ENCODE peak calls at places on chromosomes 11 and 22, in seven cellular contexts. One of them, this sample, is unnamed.

GRCh38 chr11:11940551-11940950 is 67.9 kb downstream of the DKK3 start:
- DNase-seq in dorsolateral prefrontal cortex: no peak
- DNase-seq in cardiac muscle cell: no peak
- DNase-seq in pancreas: no peak
- DNase-seq in cardiac fibroblast: no peak
- DNase-seq in IMR-90: no peak
- DNase-seq in GM06990: no peak
- DNase-seq in this sample: no peak

GRCh38 chr11:47052576-47052975 is 116.0 kb downstream of the CSTPP1 start:
- DNase-seq in cardiac muscle cell: no peak
- DNase-seq in dorsolateral prefrontal cortex: no peak
- DNase-seq in pancreas: no peak
- DNase-seq in GM06990: no peak
- DNase-seq in IMR-90: no peak
- DNase-seq in cardiac fibroblast: no peak
- DNase-seq in this sample: no peak

GRCh38 chr11:85718991-85719807 is 33.2 kb upstream of the CCDC89 start:
- DNase-seq in GM06990: no peak
- DNase-seq in cardiac fibroblast: peak
- DNase-seq in pancreas: no peak
- DNase-seq in dorsolateral prefrontal cortex: no peak
- DNase-seq in cardiac muscle cell: peak
- DNase-seq in IMR-90: peak
- DNase-seq in this sample: no peak

GRCh38 chr11:100687630-100688395 is 725 bp downstream of the ARHGAP42 start:
- DNase-seq in GM06990: peak
- DNase-seq in IMR-90: peak
- DNase-seq in pancreas: no peak
- DNase-seq in dorsolateral prefrontal cortex: no peak
- DNase-seq in cardiac fibroblast: peak
- DNase-seq in cardiac muscle cell: peak
- DNase-seq in this sample: peak

GRCh38 chr11:10930961-10931760 is 73.3 kb upstream of the ZBED5 start:
- DNase-seq in cardiac muscle cell: peak
- DNase-seq in IMR-90: peak
- DNase-seq in cardiac fibroblast: peak
- DNase-seq in pancreas: peak
- DNase-seq in GM06990: peak
- DNase-seq in dorsolateral prefrontal cortex: no peak
- DNase-seq in this sample: no peak

GRCh38 chr22:50206599-50206998 is 5.8 kb downstream of the SELENOO start:
- DNase-seq in IMR-90: peak
- DNase-seq in pancreas: peak
- DNase-seq in cardiac muscle cell: no peak
- DNase-seq in cardiac fibroblast: peak
- DNase-seq in dorsolateral prefrontal cortex: no peak
- DNase-seq in GM06990: no peak
- DNase-seq in this sample: no peak

GRCh38 chr11:30364139-30364875 is 41.4 kb downstream of the ARL14EP start:
- DNase-seq in cardiac muscle cell: no peak
- DNase-seq in IMR-90: no peak
- DNase-seq in pancreas: no peak
- DNase-seq in GM06990: no peak
- DNase-seq in dorsolateral prefrontal cortex: no peak
- DNase-seq in cardiac fibroblast: no peak
- DNase-seq in this sample: no peak

GRCh38 chr11:113296447-113297205 is 17.8 kb upstream of the TTC12 start:
- DNase-seq in pancreas: no peak
- DNase-seq in cardiac fibroblast: no peak
- DNase-seq in GM06990: no peak
- DNase-seq in cardiac muscle cell: no peak
- DNase-seq in IMR-90: no peak
- DNase-seq in dorsolateral prefrontal cortex: no peak
- DNase-seq in this sample: no peak

GRCh38 chr11:72778535-72779494 is 15.0 kb downstream of the STARD10 start:
- DNase-seq in pancreas: no peak
- DNase-seq in dorsolateral prefrontal cortex: no peak
- DNase-seq in IMR-90: no peak
- DNase-seq in cardiac muscle cell: no peak
- DNase-seq in cardiac fibroblast: no peak
- DNase-seq in GM06990: no peak
- DNase-seq in this sample: no peak

GRCh38 chr22:42632096-42632495 is 8.3 kb downstream of the ATP5MGL start:
- DNase-seq in pancreas: no peak
- DNase-seq in cardiac muscle cell: no peak
- DNase-seq in dorsolateral prefrontal cortex: no peak
- DNase-seq in GM06990: no peak
- DNase-seq in IMR-90: no peak
- DNase-seq in cardiac fibroblast: peak
- DNase-seq in this sample: no peak

GRCh38 chr22:42151924-42152635 is 21.5 kb upstream of the CYP2D6 start:
- DNase-seq in IMR-90: no peak
- DNase-seq in cardiac fibroblast: no peak
- DNase-seq in pancreas: no peak
- DNase-seq in cardiac muscle cell: no peak
- DNase-seq in GM06990: no peak
- DNase-seq in dorsolateral prefrontal cortex: no peak
- DNase-seq in this sample: no peak

GRCh38 chr11:61092280-61092766 is 10.0 kb upstream of the CD5 start:
- DNase-seq in dorsolateral prefrontal cortex: no peak
- DNase-seq in cardiac fibroblast: no peak
- DNase-seq in pancreas: no peak
- DNase-seq in GM06990: peak
- DNase-seq in IMR-90: no peak
- DNase-seq in cardiac muscle cell: no peak
- DNase-seq in this sample: no peak

GRCh38 chr11:47591764-47592163 is 2.4 kb downstream of the C1QTNF4 start:
- DNase-seq in cardiac fibroblast: no peak
- DNase-seq in cardiac muscle cell: no peak
- DNase-seq in pancreas: no peak
- DNase-seq in IMR-90: no peak
- DNase-seq in dorsolateral prefrontal cortex: no peak
- DNase-seq in GM06990: no peak
- DNase-seq in this sample: no peak

GRCh38 chr22:43921361-43921760 is 2.2 kb upstream of the PNPLA3 start:
- DNase-seq in GM06990: no peak
- DNase-seq in pancreas: no peak
- DNase-seq in cardiac fibroblast: peak
- DNase-seq in dorsolateral prefrontal cortex: no peak
- DNase-seq in IMR-90: peak
- DNase-seq in cardiac muscle cell: peak
- DNase-seq in this sample: no peak

GRCh38 chr11:113494021-113494420 is 18.8 kb upstream of the DRD2 start:
- DNase-seq in cardiac fibroblast: peak
- DNase-seq in IMR-90: no peak
- DNase-seq in GM06990: no peak
- DNase-seq in pancreas: no peak
- DNase-seq in dorsolateral prefrontal cortex: no peak
- DNase-seq in cardiac muscle cell: no peak
- DNase-seq in this sample: no peak

GRCh38 chr22:42321908-42322561 is 51.6 kb upstream of the TCF20 start:
- DNase-seq in pancreas: no peak
- DNase-seq in cardiac muscle cell: peak
- DNase-seq in GM06990: no peak
- DNase-seq in cardiac fibroblast: peak
- DNase-seq in dorsolateral prefrontal cortex: no peak
- DNase-seq in IMR-90: no peak
- DNase-seq in this sample: no peak

GRCh38 chr11:32225491-32226285 is 134.8 kb downstream of the RCN1 start:
- DNase-seq in cardiac fibroblast: no peak
- DNase-seq in IMR-90: no peak
- DNase-seq in cardiac muscle cell: no peak
- DNase-seq in GM06990: no peak
- DNase-seq in pancreas: no peak
- DNase-seq in dorsolateral prefrontal cortex: no peak
- DNase-seq in this sample: no peak

GRCh38 chr11:129950319-129951034 is 52.2 kb downstream of the PRDM10 start:
- DNase-seq in IMR-90: peak
- DNase-seq in dorsolateral prefrontal cortex: no peak
- DNase-seq in cardiac fibroblast: peak
- DNase-seq in GM06990: no peak
- DNase-seq in pancreas: no peak
- DNase-seq in cardiac muscle cell: peak
- DNase-seq in this sample: peak

GRCh38 chr11:29324328-29324727 is 692.5 kb downstream of the KCNA4 start:
- DNase-seq in cardiac fibroblast: peak
- DNase-seq in IMR-90: no peak
- DNase-seq in cardiac muscle cell: peak
- DNase-seq in GM06990: no peak
- DNase-seq in dorsolateral prefrontal cortex: no peak
- DNase-seq in pancreas: no peak
- DNase-seq in this sample: no peak

GRCh38 chr22:31241200-31241599 is 29.1 kb downstream of the LIMK2 start:
- DNase-seq in cardiac fibroblast: peak
- DNase-seq in GM06990: no peak
- DNase-seq in IMR-90: peak
- DNase-seq in dorsolateral prefrontal cortex: no peak
- DNase-seq in pancreas: no peak
- DNase-seq in cardiac muscle cell: no peak
- DNase-seq in this sample: no peak

GRCh38 chr11:76655466-76656086 is 15.0 kb downstream of the LRRC32 start:
- DNase-seq in pancreas: peak
- DNase-seq in dorsolateral prefrontal cortex: no peak
- DNase-seq in GM06990: no peak
- DNase-seq in cardiac fibroblast: no peak
- DNase-seq in IMR-90: no peak
- DNase-seq in cardiac muscle cell: no peak
- DNase-seq in this sample: no peak

GRCh38 chr11:59263225-59263894 is 50.6 kb upstream of the MPEG1 start:
- DNase-seq in IMR-90: no peak
- DNase-seq in pancreas: peak
- DNase-seq in cardiac muscle cell: no peak
- DNase-seq in dorsolateral prefrontal cortex: no peak
- DNase-seq in GM06990: no peak
- DNase-seq in cardiac fibroblast: no peak
- DNase-seq in this sample: no peak

DNA sequence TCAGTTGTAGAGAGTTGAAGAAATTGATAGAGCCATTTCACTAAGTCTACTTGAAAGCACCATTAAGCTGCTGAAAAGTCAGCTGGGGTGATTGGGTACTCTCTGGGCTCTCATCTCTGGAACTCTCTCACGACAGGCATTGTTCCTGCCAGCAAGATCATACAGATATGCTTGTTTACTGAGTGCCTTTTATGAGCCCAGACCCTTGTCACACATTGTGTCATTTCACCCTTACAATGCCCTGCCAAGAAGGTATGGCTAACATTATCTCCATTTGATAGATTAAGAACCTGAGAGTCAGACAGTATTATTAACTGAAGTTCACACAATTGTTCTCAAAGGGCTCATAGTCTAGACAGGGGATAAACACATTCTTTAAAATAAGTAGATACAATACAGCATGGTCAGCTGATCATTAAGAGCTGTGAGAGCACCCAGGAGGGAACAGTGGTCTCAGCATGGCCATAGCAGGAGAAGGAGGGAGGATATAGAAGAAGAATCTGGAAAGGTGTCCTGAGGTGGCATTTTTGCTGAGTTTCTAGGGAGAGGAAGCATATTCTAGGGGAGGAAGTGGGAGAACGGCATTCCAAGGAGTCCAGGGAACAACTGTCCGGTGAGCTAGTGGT is 580.5 kb downstream of the INSC start:
- DNase-seq in cardiac fibroblast: no peak
- DNase-seq in cardiac muscle cell: no peak
- DNase-seq in IMR-90: no peak
- DNase-seq in GM06990: no peak
- DNase-seq in pancreas: no peak
- DNase-seq in dorsolateral prefrontal cortex: no peak
- DNase-seq in this sample: peak
- TF ChIP-seq CTCF in cardiac fibroblast: no peak
- TF ChIP-seq CTCF in cardiac muscle cell: no peak
- TF ChIP-seq CTCF in IMR-90: no peak
- TF ChIP-seq CTCF in GM06990: no peak
- TF ChIP-seq CTCF in pancreas: no peak
- TF ChIP-seq CTCF in dorsolateral prefrontal cortex: no peak
- TF ChIP-seq CTCF in this sample: no peak

GRCh38 chr22:48927591-48927990 is 900.1 kb downstream of the BRD1 start:
- DNase-seq in cardiac muscle cell: no peak
- DNase-seq in GM06990: no peak
- DNase-seq in IMR-90: no peak
- DNase-seq in pancreas: no peak
- DNase-seq in cardiac fibroblast: no peak
- DNase-seq in dorsolateral prefrontal cortex: no peak
- DNase-seq in this sample: no peak
- H3K4me3 ChIP-seq in cardiac muscle cell: no peak
- H3K4me3 ChIP-seq in GM06990: no peak
- H3K4me3 ChIP-seq in IMR-90: no peak
- H3K4me3 ChIP-seq in pancreas: no peak
- H3K4me3 ChIP-seq in cardiac fibroblast: no peak
- H3K4me3 ChIP-seq in dorsolateral prefrontal cortex: no peak
- H3K4me3 ChIP-seq in this sample: no peak

DNA sequence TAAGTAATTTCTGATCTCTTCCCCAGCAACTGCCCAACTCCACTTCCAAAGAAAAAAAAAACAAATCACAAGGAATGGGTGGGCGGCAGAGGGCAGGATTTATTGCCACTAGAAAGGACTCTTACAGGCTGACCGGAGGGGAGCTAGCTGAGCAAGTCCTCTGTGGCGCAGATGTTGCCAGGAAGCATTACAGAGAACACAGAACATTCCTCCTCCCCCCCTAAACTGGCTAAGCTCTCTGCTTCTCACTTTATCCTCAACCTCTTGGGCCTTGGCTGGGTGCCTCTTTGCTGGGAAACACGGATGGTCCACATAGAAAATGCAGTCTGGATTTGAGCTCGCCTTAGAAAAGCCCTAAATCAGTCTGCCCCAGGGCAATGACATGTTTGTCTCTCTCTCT is 12.6 kb upstream of the FJX1 start:
- DNase-seq in pancreas: no peak
- DNase-seq in cardiac fibroblast: no peak
- DNase-seq in GM06990: no peak
- DNase-seq in cardiac muscle cell: peak
- DNase-seq in dorsolateral prefrontal cortex: no peak
- DNase-seq in IMR-90: peak
- DNase-seq in this sample: no peak
- TF ChIP-seq CTCF in pancreas: no peak
- TF ChIP-seq CTCF in cardiac fibroblast: no peak
- TF ChIP-seq CTCF in GM06990: no peak
- TF ChIP-seq CTCF in cardiac muscle cell: no peak
- TF ChIP-seq CTCF in dorsolateral prefrontal cortex: no peak
- TF ChIP-seq CTCF in IMR-90: no peak
- TF ChIP-seq CTCF in this sample: no peak

GRCh38 chr11:134340354-134340964 is 8.7 kb downstream of the GLB1L2 start:
- DNase-seq in cardiac fibroblast: no peak
- DNase-seq in pancreas: no peak
- DNase-seq in cardiac muscle cell: no peak
- DNase-seq in dorsolateral prefrontal cortex: no peak
- DNase-seq in IMR-90: no peak
- DNase-seq in GM06990: no peak
- DNase-seq in this sample: no peak

GRCh38 chr11:134345237-134345550 is 13.4 kb downstream of the GLB1L2 start:
- DNase-seq in cardiac fibroblast: no peak
- DNase-seq in GM06990: no peak
- DNase-seq in cardiac muscle cell: no peak
- DNase-seq in pancreas: no peak
- DNase-seq in IMR-90: no peak
- DNase-seq in dorsolateral prefrontal cortex: no peak
- DNase-seq in this sample: no peak

GRCh38 chr11:134343646-134344045 is 11.9 kb downstream of the GLB1L2 start:
- DNase-seq in GM06990: no peak
- DNase-seq in cardiac fibroblast: no peak
- DNase-seq in cardiac muscle cell: no peak
- DNase-seq in dorsolateral prefrontal cortex: no peak
- DNase-seq in pancreas: no peak
- DNase-seq in IMR-90: no peak
- DNase-seq in this sample: no peak

GRCh38 chr11:134341805-134342571 is 10.2 kb downstream of the GLB1L2 start:
- DNase-seq in cardiac fibroblast: no peak
- DNase-seq in cardiac muscle cell: no peak
- DNase-seq in GM06990: no peak
- DNase-seq in pancreas: no peak
- DNase-seq in IMR-90: no peak
- DNase-seq in dorsolateral prefrontal cortex: no peak
- DNase-seq in this sample: no peak

GRCh38 chr11:134342572-134343340 is 11.0 kb downstream of the GLB1L2 start:
- DNase-seq in cardiac fibroblast: no peak
- DNase-seq in cardiac muscle cell: no peak
- DNase-seq in pancreas: no peak
- DNase-seq in IMR-90: no peak
- DNase-seq in dorsolateral prefrontal cortex: no peak
- DNase-seq in GM06990: no peak
- DNase-seq in this sample: no peak
- H3K4me3 ChIP-seq in cardiac fibroblast: no peak
- H3K4me3 ChIP-seq in cardiac muscle cell: no peak
- H3K4me3 ChIP-seq in pancreas: no peak
- H3K4me3 ChIP-seq in IMR-90: no peak
- H3K4me3 ChIP-seq in dorsolateral prefrontal cortex: no peak
- H3K4me3 ChIP-seq in GM06990: no peak
- H3K4me3 ChIP-seq in this sample: no peak